ENCODE peak calls at places on chromosome 17, in eight cellular contexts. L, F, B, U, H, S, Z and A are unnamed samples.
A peak's percentile ranks its signal among the peaks of the same experiment; 100 is the strongest.

GRCh38 chr17:29346462-29346861 is 43.7 kb upstream of the TAOK1 start:
- DNase-seq in L (no peak), F (no peak), B (no peak), U (no peak), H (no peak), S (no peak), Z (no peak), A (no peak)

GRCh38 chr17:38867179-38867994 is 2.5 kb upstream of the LASP1 start:
- DNase-seq in L (peak; percentile 82), F (peak; percentile 63), B (peak; percentile 74), U (peak; percentile 74), H (peak; percentile 72), S (peak; percentile 65), Z (peak; percentile 58), A (peak; percentile 67)

GRCh38 chr17:47819475-47819874 is 2.1 kb downstream of the OSBPL7 start:
- DNase-seq in L (no peak), F (no peak), B (no peak), U (no peak), H (peak; percentile 17), S (no peak), Z (no peak), A (no peak)

GRCh38 chr17:4232168-4232813 is 31.5 kb downstream of the ANKFY1 start:
- DNase-seq in L (no peak), F (no peak), B (no peak), U (peak; percentile 81), H (no peak), S (no peak), Z (no peak), A (no peak)

GRCh38 chr17:75499313-75500022 is 15.9 kb downstream of the CASKIN2 start:
- DNase-seq in L (no peak), F (no peak), B (peak; percentile 78), U (no peak), H (no peak), S (no peak), Z (no peak), A (no peak)

GRCh38 chr17:46877466-46877865 is 26.1 kb downstream of the WNT9B start:
- DNase-seq in L (no peak), F (no peak), B (no peak), U (no peak), H (no peak), S (no peak), Z (no peak), A (no peak)

GRCh38 chr17:8649157-8650118 is 18.9 kb upstream of the MYH10 start:
- DNase-seq in L (no peak), F (no peak), B (no peak), U (peak; percentile 84), H (no peak), S (peak; percentile 80), Z (no peak), A (no peak)

GRCh38 chr17:60767744-60768308 is 90.2 kb downstream of the BCAS3 start:
- DNase-seq in L (no peak), F (no peak), B (no peak), U (no peak), H (no peak), S (no peak), Z (no peak), A (peak; percentile 33)

GRCh38 chr17:34242976-34243731 is 11.9 kb upstream of the CCL2 start:
- DNase-seq in L (no peak), F (no peak), B (no peak), U (no peak), H (no peak), S (no peak), Z (no peak), A (no peak)

GRCh38 chr17:27986805-27987684 is 55.4 kb upstream of the NLK start:
- DNase-seq in L (no peak), F (no peak), B (no peak), U (no peak), H (no peak), S (no peak), Z (no peak), A (no peak)

GRCh38 chr17:3557768-3558583 is at the start of gene TRPV3:
- DNase-seq in L (peak; percentile 24), F (no peak), B (no peak), U (no peak), H (peak; percentile 80), S (no peak), Z (no peak), A (peak; percentile 81)

GRCh38 chr17:77144227-77144626 is 3.5 kb downstream of the SEC14L1 start:
- DNase-seq in L (no peak), F (no peak), B (no peak), U (no peak), H (no peak), S (no peak), Z (no peak), A (no peak)

GRCh38 chr17:42655528-42655927 is 3.6 kb upstream of the TUBG2 start:
- DNase-seq in L (no peak), F (no peak), B (no peak), U (peak; percentile 83), H (no peak), S (no peak), Z (no peak), A (no peak)

GRCh38 chr17:17367931-17368330 is 64.8 kb downstream of the NT5M start:
- DNase-seq in L (no peak), F (no peak), B (no peak), U (no peak), H (no peak), S (no peak), Z (no peak), A (no peak)

GRCh38 chr17:78133971-78134898 is 3.7 kb downstream of the TMC8 start:
- DNase-seq in L (peak; percentile 96), F (peak; percentile 87), B (peak; percentile 20), U (peak; percentile 36), H (peak; percentile 82), S (no peak), Z (no peak), A (peak; percentile 77)

GRCh38 chr17:2863204-2863603 is 67.0 kb downstream of the RAP1GAP2 start:
- DNase-seq in L (no peak), F (no peak), B (no peak), U (no peak), H (no peak), S (no peak), Z (no peak), A (no peak)

GRCh38 chr17:20922128-20922670 is 120.6 kb downstream of the USP22 start:
- DNase-seq in L (no peak), F (no peak), B (no peak), U (peak; percentile 72), H (no peak), S (peak; percentile 44), Z (no peak), A (no peak)

GRCh38 chr17:17659340-17659739 is 21.9 kb upstream of the RAI1 start:
- DNase-seq in L (no peak), F (no peak), B (no peak), U (no peak), H (no peak), S (no peak), Z (no peak), A (no peak)

GRCh38 chr17:8056232-8056975 is 17.5 kb downstream of the ALOX15B start:
- DNase-seq in L (no peak), F (no peak), B (no peak), U (peak; percentile 90), H (peak; percentile 74), S (peak; percentile 55), Z (peak; percentile 84), A (no peak)

GRCh38 chr17:4951486-4951885 is 567 bp downstream of the ENO3 start:
- DNase-seq in L (no peak), F (no peak), B (no peak), U (no peak), H (no peak), S (no peak), Z (no peak), A (no peak)

GRCh38 chr17:18314059-18314730 is 599 bp downstream of the TOP3A start:
- DNase-seq in L (no peak), F (no peak), B (no peak), U (peak; percentile 27), H (no peak), S (no peak), Z (no peak), A (no peak)

GRCh38 chr17:72411124-72411563 is 290.3 kb downstream of the SOX9 start:
- DNase-seq in L (no peak), F (no peak), B (no peak), U (no peak), H (no peak), S (no peak), Z (no peak), A (no peak)

GRCh38 chr17:57459286-57459915 is 203.1 kb downstream of the MSI2 start:
- DNase-seq in L (no peak), F (no peak), B (no peak), U (peak; percentile 67), H (no peak), S (no peak), Z (peak; percentile 15), A (peak; percentile 60)

GRCh38 chr17:12388206-12388605 is 277.5 kb upstream of the MYOCD start:
- DNase-seq in L (no peak), F (no peak), B (no peak), U (peak; percentile 20), H (no peak), S (no peak), Z (no peak), A (no peak)

GRCh38 chr17:64315032-64315490 is 52.0 kb upstream of the TEX2 start:
- DNase-seq in L (no peak), F (no peak), B (peak; percentile 91), U (peak; percentile 55), H (no peak), S (peak; percentile 95), Z (no peak), A (peak; percentile 28)

GRCh38 chr17:21525464-21526130 is 149.4 kb downstream of the KCNJ12 start:
- DNase-seq in L (no peak), F (no peak), B (no peak), U (no peak), H (no peak), S (no peak), Z (no peak), A (no peak)

GRCh38 chr17:81392909-81393654 is 2.2 kb upstream of the BAHCC1 start:
- DNase-seq in L (no peak), F (no peak), B (peak; percentile 72), U (peak; percentile 31), H (no peak), S (no peak), Z (no peak), A (peak; percentile 23)

GRCh38 chr17:81821603-81822311 is 11.3 kb downstream of the MCRIP1 start:
- DNase-seq in L (peak; percentile 79), F (no peak), B (peak; percentile 68), U (peak; percentile 88), H (no peak), S (peak; percentile 55), Z (peak; percentile 86), A (peak; percentile 96)

GRCh38 chr17:13474073-13474800 is 127.5 kb downstream of the HS3ST3A1 start:
- DNase-seq in L (no peak), F (no peak), B (no peak), U (peak; percentile 38), H (no peak), S (no peak), Z (no peak), A (no peak)

GRCh38 chr17:68141050-68141449 is 105.5 kb downstream of the KPNA2 start:
- DNase-seq in L (no peak), F (no peak), B (no peak), U (peak; percentile 6), H (no peak), S (no peak), Z (no peak), A (no peak)

GRCh38 chr17:63356275-63356905 is 89.7 kb downstream of the CYB561 start:
- DNase-seq in L (no peak), F (no peak), B (no peak), U (peak; percentile 74), H (no peak), S (peak; percentile 29), Z (no peak), A (no peak)

GRCh38 chr17:42519546-42520444 is 16.2 kb upstream of the NAGLU start:
- DNase-seq in L (peak; percentile 77), F (no peak), B (peak; percentile 91), U (peak; percentile 98), H (no peak), S (peak; percentile 98), Z (peak; percentile 21), A (peak; percentile 60)

GRCh38 chr17:49969134-49969759 is at the start of gene DLX4:
- DNase-seq in L (peak; percentile 68), F (no peak), B (no peak), U (no peak), H (no peak), S (no peak), Z (no peak), A (peak; percentile 55)

GRCh38 chr17:75277664-75278071 is 6.6 kb upstream of the MIF4GD start:
- DNase-seq in L (no peak), F (no peak), B (no peak), U (peak; percentile 57), H (no peak), S (no peak), Z (no peak), A (no peak)